ENCODE peak calls at places on chromosome 20, in six cellular contexts. U, I, Y, O, F and V are unnamed samples.

GRCh38 chr20:61873651-61874420 is 191.8 kb downstream of the TAF4 start:
- DNase-seq in F (no peak), I (no peak), Y (no peak), O (no peak), U (no peak), V (no peak)

GRCh38 chr20:17419459-17419858 is 111.7 kb downstream of the BFSP1 start:
- DNase-seq in I (no peak), U (no peak), F (no peak), O (no peak), Y (no peak), V (no peak)

GRCh38 chr20:20487811-20488210 is 119.9 kb downstream of the INSM1 start:
- DNase-seq in F (no peak), O (no peak), Y (no peak), I (no peak), U (no peak), V (no peak)

GRCh38 chr20:45358282-45359068 is 4.5 kb upstream of the SYS1 start:
- DNase-seq in F (peak), I (no peak), U (no peak), Y (no peak), O (no peak), V (no peak)

GRCh38 chr20:46814366-46815232 is 80.0 kb upstream of the EYA2 start:
- DNase-seq in F (no peak), Y (no peak), I (no peak), U (peak), O (no peak), V (peak)

GRCh38 chr20:23344336-23344735 is 6.3 kb upstream of the NXT1 start:
- DNase-seq in F (no peak), I (no peak), U (no peak), O (no peak), Y (no peak), V (no peak)

GRCh38 chr20:43420192-43420591 is 37.5 kb upstream of the SRSF6 start:
- DNase-seq in Y (no peak), O (no peak), F (no peak), U (no peak), I (no peak), V (no peak)

GRCh38 chr20:51542033-51542893 is at the start of gene NFATC2:
- DNase-seq in O (peak), Y (peak), F (peak), U (no peak), I (peak), V (no peak)

GRCh38 chr20:58457083-58457680 is 58.0 kb downstream of the APCDD1L start:
- DNase-seq in U (no peak), Y (no peak), F (no peak), O (no peak), I (no peak), V (no peak)

GRCh38 chr20:32607324-32607723 is 22.2 kb upstream of the NOL4L start:
- DNase-seq in F (no peak), O (no peak), I (no peak), U (no peak), Y (no peak), V (no peak)

GRCh38 chr20:871948-872347 is 38.4 kb downstream of the FAM110A start:
- DNase-seq in O (no peak), Y (no peak), F (no peak), U (no peak), I (no peak), V (no peak)

GRCh38 chr20:58492795-58493538 is 22.2 kb downstream of the APCDD1L start:
- DNase-seq in I (no peak), O (no peak), U (no peak), Y (no peak), F (no peak), V (no peak)

GRCh38 chr20:38190936-38191371 is 25.9 kb upstream of the TGM2 start:
- DNase-seq in O (no peak), Y (no peak), U (no peak), I (no peak), F (no peak), V (no peak)

GRCh38 chr20:20338133-20338730 is 29.7 kb upstream of the INSM1 start:
- DNase-seq in U (no peak), Y (no peak), F (no peak), O (no peak), I (no peak), V (no peak)

GRCh38 chr20:51135926-51136325 is 113.0 kb upstream of the KCNG1 start:
- DNase-seq in U (no peak), F (no peak), I (no peak), O (no peak), Y (no peak), V (no peak)

GRCh38 chr20:9279905-9280304 is 211.0 kb downstream of the PLCB4 start:
- DNase-seq in F (no peak), Y (no peak), O (no peak), I (no peak), U (no peak), V (no peak)

GRCh38 chr20:38246357-38247165 is 14.0 kb downstream of the KIAA1755 start:
- DNase-seq in F (no peak), I (no peak), Y (no peak), U (peak), O (no peak), V (no peak)

GRCh38 chr20:34768105-34768504 is 57.3 kb downstream of the NCOA6 start:
- DNase-seq in I (no peak), O (no peak), U (no peak), F (no peak), Y (no peak), V (peak)

GRCh38 chr20:57442888-57443239 is 51.7 kb downstream of the RBM38 start:
- DNase-seq in F (peak), Y (no peak), O (no peak), U (no peak), I (no peak), V (no peak)

GRCh38 chr20:51660741-51661608 is 107.2 kb downstream of the ATP9A start:
- DNase-seq in I (no peak), Y (no peak), O (no peak), F (no peak), U (peak), V (peak)

GRCh38 chr20:10508468-10509251 is 73.6 kb downstream of the SLX4IP start:
- DNase-seq in Y (no peak), F (no peak), U (no peak), I (no peak), O (no peak), V (peak)

GRCh38 chr20:25076731-25077609 is 5.0 kb downstream of the VSX1 start:
- DNase-seq in O (no peak), I (no peak), F (no peak), Y (no peak), U (peak), V (peak)

GRCh38 chr20:60752741-60753420 is 499.2 kb upstream of the CDH4 start:
- DNase-seq in U (no peak), O (no peak), I (no peak), F (no peak), Y (no peak), V (no peak)